ENCODE peak calls at places on chromosomes 6 and 20, in eight cellular contexts. N, Q, A, S, V, X, O and R are unnamed samples.

GRCh38 chr6:7389162-7389450 is 436 bp downstream of the CAGE1 start:
- DNase-seq in N (no peak), Q (no peak), A (no peak), S (peak), V (no peak), X (no peak), O (peak), R (no peak)

GRCh38 chr6:13715444-13715883 is 3.8 kb upstream of the RANBP9 start:
- DNase-seq in N (no peak), Q (peak), A (no peak), S (peak), V (no peak), X (no peak), O (no peak), R (no peak)

GRCh38 chr20:62258499-62259293 is 20.4 kb downstream of the OSBPL2 start:
- DNase-seq in N (no peak), Q (peak), A (peak), S (peak), V (no peak), X (no peak), O (no peak), R (no peak)

GRCh38 chr20:46235086-46235485 is 73.2 kb downstream of the CDH22 start:
- DNase-seq in N (no peak), Q (no peak), A (no peak), S (no peak), V (no peak), X (no peak), O (no peak), R (no peak)

GRCh38 chr20:23152308-23152892 is 66.3 kb upstream of the CD93 start:
- DNase-seq in N (no peak), Q (no peak), A (peak), S (peak), V (no peak), X (no peak), O (no peak), R (no peak)

GRCh38 chr20:63331741-63332400 is 29.3 kb downstream of the CHRNA4 start:
- DNase-seq in N (no peak), Q (no peak), A (no peak), S (peak), V (no peak), X (no peak), O (no peak), R (no peak)

GRCh38 chr6:13813011-13813410 is 1.3 kb downstream of the MCUR1 start:
- DNase-seq in N (no peak), Q (no peak), A (no peak), S (no peak), V (no peak), X (no peak), O (no peak), R (no peak)

GRCh38 chr20:31712112-31712553 is 10.5 kb downstream of the BCL2L1 start:
- DNase-seq in N (no peak), Q (no peak), A (no peak), S (no peak), V (no peak), X (no peak), O (peak), R (no peak)

GRCh38 chr6:56954389-56955170 is at the start of gene BEND6:
- DNase-seq in N (peak), Q (peak), A (peak), S (peak), V (peak), X (no peak), O (peak), R (peak)

GRCh38 chr20:63556873-63557478 is 3.0 kb downstream of the FNDC11 start:
- DNase-seq in N (no peak), Q (no peak), A (no peak), S (no peak), V (no peak), X (no peak), O (no peak), R (no peak)

GRCh38 chr6:83905648-83906047 is 46.2 kb downstream of the CYB5R4 start:
- DNase-seq in N (no peak), Q (no peak), A (no peak), S (no peak), V (no peak), X (no peak), O (no peak), R (no peak)

GRCh38 chr6:168163096-168163731 is 84.2 kb upstream of the FRMD1 start:
- DNase-seq in N (no peak), Q (no peak), A (no peak), S (peak), V (peak), X (no peak), O (no peak), R (no peak)

GRCh38 chr20:50746138-50746940 is 15.0 kb downstream of the PARD6B start:
- DNase-seq in N (no peak), Q (peak), A (no peak), S (no peak), V (no peak), X (no peak), O (no peak), R (no peak)

GRCh38 chr6:154169193-154169847 is 130.3 kb downstream of the OPRM1 start:
- DNase-seq in N (no peak), Q (peak), A (no peak), S (peak), V (no peak), X (no peak), O (no peak), R (no peak)